ENCODE peak calls at places on chromosomes 3 and 15, in four cellular contexts. One of them, this sample, is unnamed.

GRCh38 chr3:158152186-158152585 is 42.3 kb downstream of the RSRC1 start:
- DNase-seq in activated T-cell treated with anti-CD3 and anti-CD28 coated beads for 1 hour: no peak
- DNase-seq in cardiac fibroblast: peak
- DNase-seq in SIG-M5: no peak
- DNase-seq in this sample: no peak

GRCh38 chr3:129415830-129416229 is 12.6 kb downstream of the EFCAB12 start:
- DNase-seq in activated T-cell treated with anti-CD3 and anti-CD28 coated beads for 1 hour: no peak
- DNase-seq in cardiac fibroblast: no peak
- DNase-seq in SIG-M5: no peak
- DNase-seq in this sample: no peak

GRCh38 chr3:135166266-135166825 is 371.3 kb downstream of the EPHB1 start:
- DNase-seq in activated T-cell treated with anti-CD3 and anti-CD28 coated beads for 1 hour: no peak
- DNase-seq in cardiac fibroblast: no peak
- DNase-seq in SIG-M5: no peak
- DNase-seq in this sample: no peak

GRCh38 chr3:194672876-194673275 is 885 bp upstream of the LSG1 start:
- DNase-seq in activated T-cell treated with anti-CD3 and anti-CD28 coated beads for 1 hour: no peak
- DNase-seq in cardiac fibroblast: peak
- DNase-seq in SIG-M5: no peak
- DNase-seq in this sample: no peak

GRCh38 chr3:45548724-45549123 is 45.8 kb upstream of the LIMD1 start:
- DNase-seq in activated T-cell treated with anti-CD3 and anti-CD28 coated beads for 1 hour: no peak
- DNase-seq in cardiac fibroblast: no peak
- DNase-seq in SIG-M5: no peak
- DNase-seq in this sample: no peak

GRCh38 chr15:63553388-63553791 is 43.8 kb upstream of the FBXL22 start:
- DNase-seq in activated T-cell treated with anti-CD3 and anti-CD28 coated beads for 1 hour: no peak
- DNase-seq in cardiac fibroblast: peak
- DNase-seq in SIG-M5: no peak
- DNase-seq in this sample: no peak

GRCh38 chr15:94670436-94671034 is 439.2 kb downstream of the MCTP2 start:
- DNase-seq in activated T-cell treated with anti-CD3 and anti-CD28 coated beads for 1 hour: no peak
- DNase-seq in cardiac fibroblast: peak
- DNase-seq in SIG-M5: no peak
- DNase-seq in this sample: peak

GRCh38 chr3:43522702-43523362 is 99.0 kb downstream of the ANO10 start:
- DNase-seq in activated T-cell treated with anti-CD3 and anti-CD28 coated beads for 1 hour: no peak
- DNase-seq in cardiac fibroblast: peak
- DNase-seq in SIG-M5: no peak
- DNase-seq in this sample: no peak

GRCh38 chr3:6805236-6805635 is 55.7 kb upstream of the GRM7 start:
- DNase-seq in activated T-cell treated with anti-CD3 and anti-CD28 coated beads for 1 hour: no peak
- DNase-seq in cardiac fibroblast: no peak
- DNase-seq in SIG-M5: no peak
- DNase-seq in this sample: no peak

GRCh38 chr3:194995334-194995733 is 275.6 kb downstream of the XXYLT1 start:
- DNase-seq in activated T-cell treated with anti-CD3 and anti-CD28 coated beads for 1 hour: no peak
- DNase-seq in cardiac fibroblast: no peak
- DNase-seq in SIG-M5: no peak
- DNase-seq in this sample: no peak

GRCh38 chr3:129001101-129001816 is at the start of gene EFCC1:
- DNase-seq in activated T-cell treated with anti-CD3 and anti-CD28 coated beads for 1 hour: no peak
- DNase-seq in cardiac fibroblast: no peak
- DNase-seq in SIG-M5: no peak
- DNase-seq in this sample: no peak

GRCh38 chr15:35206060-35206675 is 121.1 kb upstream of the NANOGP8 start:
- DNase-seq in activated T-cell treated with anti-CD3 and anti-CD28 coated beads for 1 hour: no peak
- DNase-seq in cardiac fibroblast: peak
- DNase-seq in SIG-M5: no peak
- DNase-seq in this sample: no peak

GRCh38 chr3:42562047-42562907 is 19.5 kb downstream of the SEC22C start:
- DNase-seq in activated T-cell treated with anti-CD3 and anti-CD28 coated beads for 1 hour: no peak
- DNase-seq in cardiac fibroblast: no peak
- DNase-seq in SIG-M5: no peak
- DNase-seq in this sample: no peak

GRCh38 chr15:74855857-74856256 is 12.9 kb upstream of the ULK3 start:
- DNase-seq in activated T-cell treated with anti-CD3 and anti-CD28 coated beads for 1 hour: no peak
- DNase-seq in cardiac fibroblast: no peak
- DNase-seq in SIG-M5: no peak
- DNase-seq in this sample: no peak

GRCh38 chr15:69450968-69451695 is 1.5 kb upstream of the RPLP1 start:
- DNase-seq in activated T-cell treated with anti-CD3 and anti-CD28 coated beads for 1 hour: no peak
- DNase-seq in cardiac fibroblast: no peak
- DNase-seq in SIG-M5: no peak
- DNase-seq in this sample: no peak

GRCh38 chr15:88897456-88898194 is 2.3 kb upstream of the HAPLN3 start:
- DNase-seq in activated T-cell treated with anti-CD3 and anti-CD28 coated beads for 1 hour: peak
- DNase-seq in cardiac fibroblast: peak
- DNase-seq in SIG-M5: no peak
- DNase-seq in this sample: no peak

GRCh38 chr3:190444576-190445145 is 5.0 kb downstream of the TMEM207 start:
- DNase-seq in activated T-cell treated with anti-CD3 and anti-CD28 coated beads for 1 hour: no peak
- DNase-seq in cardiac fibroblast: no peak
- DNase-seq in SIG-M5: no peak
- DNase-seq in this sample: no peak

GRCh38 chr3:157532529-157533297 is 29.5 kb upstream of the VEPH1 start:
- DNase-seq in activated T-cell treated with anti-CD3 and anti-CD28 coated beads for 1 hour: no peak
- DNase-seq in cardiac fibroblast: peak
- DNase-seq in SIG-M5: peak
- DNase-seq in this sample: peak

GRCh38 chr15:82845686-82846085 is 36.3 kb downstream of the WHAMM start:
- DNase-seq in activated T-cell treated with anti-CD3 and anti-CD28 coated beads for 1 hour: no peak
- DNase-seq in cardiac fibroblast: no peak
- DNase-seq in SIG-M5: no peak
- DNase-seq in this sample: no peak

GRCh38 chr15:31438601-31439265 is 112.1 kb downstream of the KLF13 start:
- DNase-seq in activated T-cell treated with anti-CD3 and anti-CD28 coated beads for 1 hour: no peak
- DNase-seq in cardiac fibroblast: no peak
- DNase-seq in SIG-M5: no peak
- DNase-seq in this sample: no peak

GRCh38 chr15:43514241-43515057 is 3.0 kb upstream of the MAP1A start:
- DNase-seq in activated T-cell treated with anti-CD3 and anti-CD28 coated beads for 1 hour: no peak
- DNase-seq in cardiac fibroblast: peak
- DNase-seq in SIG-M5: no peak
- DNase-seq in this sample: no peak

GRCh38 chr15:76829939-76830338 is 75.2 kb downstream of the SCAPER start:
- DNase-seq in activated T-cell treated with anti-CD3 and anti-CD28 coated beads for 1 hour: no peak
- DNase-seq in cardiac fibroblast: no peak
- DNase-seq in SIG-M5: no peak
- DNase-seq in this sample: no peak

GRCh38 chr15:81263477-81263876 is 60.5 kb downstream of the STARD5 start:
- DNase-seq in activated T-cell treated with anti-CD3 and anti-CD28 coated beads for 1 hour: no peak
- DNase-seq in cardiac fibroblast: no peak
- DNase-seq in SIG-M5: no peak
- DNase-seq in this sample: no peak

GRCh38 chr3:52877085-52877484 is 20.3 kb downstream of the STIMATE start:
- DNase-seq in activated T-cell treated with anti-CD3 and anti-CD28 coated beads for 1 hour: no peak
- DNase-seq in cardiac fibroblast: no peak
- DNase-seq in SIG-M5: no peak
- DNase-seq in this sample: no peak

GRCh38 chr15:77901921-77902750 is 175.4 kb downstream of the TBC1D2B start:
- DNase-seq in activated T-cell treated with anti-CD3 and anti-CD28 coated beads for 1 hour: no peak
- DNase-seq in cardiac fibroblast: no peak
- DNase-seq in SIG-M5: no peak
- DNase-seq in this sample: no peak

GRCh38 chr15:95363636-95364035 is 966.9 kb upstream of the NR2F2 start:
- DNase-seq in activated T-cell treated with anti-CD3 and anti-CD28 coated beads for 1 hour: no peak
- DNase-seq in cardiac fibroblast: no peak
- DNase-seq in SIG-M5: no peak
- DNase-seq in this sample: no peak

GRCh38 chr3:147379651-147380050 is 26.7 kb downstream of the ZIC4 start:
- DNase-seq in activated T-cell treated with anti-CD3 and anti-CD28 coated beads for 1 hour: no peak
- DNase-seq in cardiac fibroblast: no peak
- DNase-seq in SIG-M5: no peak
- DNase-seq in this sample: no peak

GRCh38 chr15:74611341-74611740 is 4.3 kb upstream of the CLK3 start:
- DNase-seq in activated T-cell treated with anti-CD3 and anti-CD28 coated beads for 1 hour: no peak
- DNase-seq in cardiac fibroblast: no peak
- DNase-seq in SIG-M5: no peak
- DNase-seq in this sample: no peak

GRCh38 chr3:41169038-41169437 is 30.3 kb upstream of the CTNNB1 start:
- DNase-seq in activated T-cell treated with anti-CD3 and anti-CD28 coated beads for 1 hour: no peak
- DNase-seq in cardiac fibroblast: peak
- DNase-seq in SIG-M5: no peak
- DNase-seq in this sample: no peak

GRCh38 chr15:62853114-62853832 is 189.3 kb upstream of the TPM1 start:
- DNase-seq in activated T-cell treated with anti-CD3 and anti-CD28 coated beads for 1 hour: no peak
- DNase-seq in cardiac fibroblast: peak
- DNase-seq in SIG-M5: no peak
- DNase-seq in this sample: no peak

GRCh38 chr3:20130122-20130521 is 55.9 kb downstream of the SGO1 start:
- DNase-seq in activated T-cell treated with anti-CD3 and anti-CD28 coated beads for 1 hour: no peak
- DNase-seq in cardiac fibroblast: no peak
- DNase-seq in SIG-M5: no peak
- DNase-seq in this sample: no peak

This sample was measured in GM12891.